ENCODE peak calls at places on chromosomes 2 and 18, in five cellular contexts. K is lower lobe of right lung, J is hepatocyte, A is lower leg skin, N is BE2C. L is an unnamed sample.

GRCh38 chr2:221494556-221494955 is 77.5 kb downstream of the EPHA4 start:
- DNase-seq in K (no peak), N (no peak), J (no peak), A (no peak), L (no peak)

GRCh38 chr2:130727286-130727924 is 1.5 kb upstream of the GPR148 start:
- DNase-seq in N (peak; percentile 89), J (peak; percentile 93), K (peak; percentile 86), A (peak; percentile 55), L (peak; percentile 96)

GRCh38 chr2:34892766-34893165 is 1293.7 kb upstream of the FAM98A start:
- DNase-seq in A (no peak), N (no peak), K (no peak), J (no peak), L (no peak)

GRCh38 chr2:178069551-178069950 is 3.0 kb downstream of the PDE11A start:
- DNase-seq in A (no peak), J (no peak), K (no peak), N (no peak), L (no peak)

GRCh38 chr2:179270689-179271088 is 6.1 kb upstream of the SESTD1 start:
- DNase-seq in N (no peak), J (no peak), K (no peak), A (no peak), L (no peak)

GRCh38 chr2:48319863-48320262 is 210.1 kb upstream of the STON1 start:
- DNase-seq in N (no peak), A (no peak), J (no peak), K (no peak), L (no peak)

GRCh38 chr18:987325-988186 is 82.9 kb downstream of the ADCYAP1 start:
- DNase-seq in J (no peak), N (no peak), K (no peak), A (no peak), L (no peak)

GRCh38 chr2:23073681-23074080 is 311.3 kb upstream of the KLHL29 start:
- DNase-seq in J (no peak), N (no peak), K (no peak), A (no peak), L (no peak)

GRCh38 chr2:108922141-108922915 is 66.7 kb downstream of the EDAR start:
- DNase-seq in J (no peak), N (no peak), A (no peak), K (no peak), L (no peak)

GRCh38 chr2:191665286-191665685 is 12.7 kb upstream of the NABP1 start:
- DNase-seq in K (no peak), J (no peak), N (no peak), A (no peak), L (no peak)

GRCh38 chr2:12555012-12555645 is 161.6 kb upstream of the TRIB2 start:
- DNase-seq in J (peak; percentile 16), A (no peak), N (peak; percentile 77), K (no peak), L (no peak)

GRCh38 chr2:1140389-1141003 is 189.8 kb downstream of the SNTG2 start:
- DNase-seq in J (peak; percentile 56), A (no peak), N (peak; percentile 43), K (no peak), L (peak; percentile 76)

GRCh38 chr2:208609166-208609804 is 202.7 kb downstream of the PTH2R start:
- DNase-seq in K (no peak), A (no peak), N (no peak), J (no peak), L (no peak)

GRCh38 chr2:119431155-119431975 is at the start of gene TMEM37:
- DNase-seq in J (peak; percentile 95), A (no peak), N (peak; percentile 71), K (peak; percentile 77), L (peak; percentile 83)

GRCh38 chr2:179677148-179677688 is 184.2 kb downstream of the ZNF385B start:
- DNase-seq in K (no peak), J (peak; percentile 26), N (no peak), A (no peak), L (no peak)

GRCh38 chr2:119063146-119063545 is 95.4 kb downstream of the C1QL2 start:
- DNase-seq in K (no peak), J (no peak), A (no peak), N (no peak), L (no peak)

GRCh38 chr2:100953406-100954043 is 48.6 kb upstream of the RPL31 start:
- DNase-seq in J (no peak), K (no peak), A (no peak), N (no peak), L (no peak)

GRCh38 chr2:44136186-44136585 is 32.5 kb upstream of the PPM1B start:
- DNase-seq in N (no peak), K (no peak), J (peak; percentile 49), A (no peak), L (no peak)

GRCh38 chr2:205868773-205869333 is 186.6 kb downstream of the NRP2 start:
- DNase-seq in N (no peak), J (no peak), K (no peak), A (no peak), L (no peak)

GRCh38 chr2:157327621-157328102 is 2.0 kb upstream of the ERMN start:
- DNase-seq in N (peak; percentile 67), K (peak; percentile 84), A (peak; percentile 62), J (peak; percentile 89), L (peak; percentile 88)

GRCh38 chr2:212606232-212606631 is 67.6 kb upstream of the ERBB4 start:
- DNase-seq in A (no peak), K (no peak), N (no peak), J (no peak), L (no peak)

GRCh38 chr18:54396755-54397154 is 39.0 kb downstream of the C18orf54 start:
- DNase-seq in K (no peak), N (no peak), J (no peak), A (no peak), L (no peak)

GRCh38 chr2:2805263-2805662 is 474.2 kb upstream of the MYT1L start:
- DNase-seq in A (no peak), J (no peak), K (no peak), N (no peak), L (no peak)

GRCh38 chr2:44495035-44495434 is 133.3 kb downstream of the CAMKMT start:
- DNase-seq in J (no peak), K (no peak), A (no peak), N (no peak), L (no peak)

GRCh38 chr2:191521608-191522208 is 156.2 kb upstream of the NABP1 start:
- DNase-seq in J (no peak), K (no peak), N (no peak), A (no peak), L (no peak)

GRCh38 chr18:46712406-46712805 is 44.4 kb downstream of the ST8SIA5 start:
- DNase-seq in J (peak; percentile 43), K (no peak), A (no peak), N (no peak), L (no peak)

GRCh38 chr2:27798948-27799645 is 27.6 kb downstream of the MRPL33 start:
- DNase-seq in N (no peak), A (peak; percentile 49), J (peak; percentile 92), K (peak; percentile 54), L (no peak)

GRCh38 chr2:180705122-180705521 is 275.3 kb upstream of the UBE2E3 start:
- DNase-seq in K (no peak), N (no peak), J (no peak), A (no peak), L (no peak)

GRCh38 chr2:176084629-176085119 is 912 bp upstream of the EVX2 start:
- DNase-seq in J (no peak), N (no peak), K (no peak), A (no peak), L (no peak)

GRCh38 chr18:76572517-76573247 is 77.6 kb upstream of the ZNF516 start:
- DNase-seq in K (no peak), A (no peak), J (peak; percentile 41), N (no peak), L (no peak)
- TF ChIP-seq CTCF in K (no peak), A (no peak), J (peak; percentile 29), N (no peak), L (no peak)

DNA sequence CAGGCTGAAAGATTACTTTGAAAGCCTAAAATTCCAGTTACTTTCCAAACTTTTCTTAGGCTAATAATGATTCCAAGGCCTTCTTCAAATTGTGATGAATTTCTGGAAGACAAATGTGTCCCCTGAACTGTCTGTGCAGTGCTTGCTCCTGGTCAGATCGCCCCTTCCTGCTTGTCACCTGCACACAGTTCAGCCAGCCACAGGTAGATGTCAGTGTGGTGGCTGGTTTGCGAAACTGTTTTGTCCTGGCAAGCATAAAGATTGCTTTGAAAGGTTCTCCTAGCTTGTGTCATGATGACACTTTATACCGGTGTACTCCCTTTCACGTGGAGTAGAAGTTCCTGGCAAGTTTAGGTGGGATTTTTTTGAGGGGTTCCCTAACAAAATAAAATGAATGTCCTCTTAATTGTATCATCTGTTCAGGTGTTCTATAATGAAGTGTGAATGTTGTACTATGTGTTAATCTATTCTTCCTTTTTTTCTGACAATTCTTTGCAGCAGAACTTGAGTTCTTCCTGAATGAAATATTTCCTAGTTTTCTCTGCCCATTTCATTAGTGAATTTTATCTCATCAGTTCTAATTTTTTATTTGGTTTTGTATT is 298.8 kb downstream of the ZNF407 start:
- DNase-seq in K (no peak), A (no peak), N (no peak), J (peak; percentile 72), L (no peak)
- TF ChIP-seq CTCF in K (peak; percentile 64), A (no peak), N (peak; percentile 52), J (peak; percentile 69), L (no peak)

GRCh38 chr18:10490401-10491289 is 35.2 kb upstream of the NAPG start:
- DNase-seq in K (no peak), A (no peak), N (no peak), J (peak; percentile 64), L (no peak)
- TF ChIP-seq CTCF in K (peak; percentile 19), A (no peak), N (peak; percentile 5), J (peak; percentile 28), L (no peak)

GRCh38 chr2:64832926-64833325 is 156.3 kb upstream of the SLC1A4 start:
- DNase-seq in J (no peak), N (no peak), K (no peak), A (no peak), L (no peak)

GRCh38 chr2:64831977-64832328 is 157.2 kb upstream of the SLC1A4 start:
- DNase-seq in N (no peak), J (no peak), K (no peak), A (no peak), L (no peak)

GRCh38 chr2:64826703-64827102 is 162.5 kb upstream of the SLC1A4 start:
- DNase-seq in N (no peak), K (no peak), J (no peak), A (no peak), L (no peak)

GRCh38 chr2:64829522-64829921 is 159.7 kb upstream of the SLC1A4 start:
- DNase-seq in A (no peak), J (no peak), N (no peak), K (no peak), L (no peak)

DNA sequence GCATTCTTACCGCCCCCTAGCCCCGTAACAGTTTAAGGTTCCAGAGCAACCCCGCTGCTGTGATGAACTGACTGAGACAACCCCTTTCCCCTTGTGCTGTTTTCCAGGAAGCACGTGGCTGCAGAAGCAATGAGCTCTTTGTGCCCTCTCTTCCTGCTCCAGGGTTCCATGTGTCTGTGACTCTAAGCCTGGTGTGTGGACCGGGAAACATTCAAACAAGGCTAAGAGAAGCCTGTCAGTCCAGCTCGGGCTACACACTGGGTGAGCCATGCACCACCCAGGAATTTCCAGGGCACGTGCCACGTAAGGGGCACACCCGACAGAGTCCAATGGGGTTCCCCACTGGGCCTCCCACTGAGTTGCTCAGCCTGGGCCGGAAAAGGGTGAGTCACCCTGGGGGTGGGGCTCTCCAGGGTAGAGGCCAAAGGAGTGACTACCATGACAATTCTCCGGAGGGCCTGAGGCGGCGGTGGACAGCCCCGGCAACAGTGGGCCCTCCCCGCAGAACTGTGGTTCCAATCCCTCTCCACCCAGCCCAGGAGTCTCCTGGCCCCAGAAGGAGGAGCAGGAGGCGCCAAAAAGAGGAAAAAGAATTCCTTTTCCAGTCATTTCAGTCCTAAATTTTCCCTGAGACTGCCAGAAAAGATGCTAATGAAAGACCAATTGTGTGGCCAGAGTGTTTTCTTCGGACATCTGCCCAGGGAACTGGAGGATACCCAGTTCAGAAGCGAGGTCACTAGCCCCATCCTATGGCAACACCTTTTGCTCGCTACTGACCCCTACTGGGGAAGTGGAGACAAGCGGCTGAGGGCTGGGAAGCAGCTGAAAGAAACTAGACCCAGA is 157.8 kb upstream of the SLC1A4 start:
- DNase-seq in N (peak; percentile 50), A (peak; percentile 90), J (peak; percentile 83), K (peak; percentile 89), L (peak; percentile 78)
- TF ChIP-seq CTCF in N (peak; percentile 86), A (peak; percentile 38), J (peak; percentile 57), K (peak; percentile 89), L (peak; percentile 83)